ENCODE peak calls at places on chromosomes 2 and 18, in five cellular contexts. M is HepG2, W is K562, A is SK-N-SH, R is Panc1. X is an unnamed sample.

GRCh38 chr2:30421551-30422436 is 25.3 kb upstream of the LCLAT1 start:
- DNase-seq in M (no peak), W (no peak), A (peak), R (no peak), X (peak)

GRCh38 chr2:15048000-15048399 is 415.5 kb downstream of the LRATD1 start:
- DNase-seq in M (no peak), W (no peak), A (no peak), R (no peak), X (no peak)

GRCh38 chr2:59413751-59414570 is 1139.5 kb downstream of the BCL11A start:
- DNase-seq in M (no peak), W (no peak), A (no peak), R (no peak), X (no peak)

GRCh38 chr2:130381145-130381544 is 25.3 kb downstream of the PTPN18 start:
- DNase-seq in M (no peak), W (no peak), A (no peak), R (no peak), X (no peak)

GRCh38 chr18:50099725-50100414 is 95.1 kb downstream of the MYO5B start:
- DNase-seq in M (no peak), W (no peak), A (no peak), R (no peak), X (peak)

GRCh38 chr18:25019946-25020345 is 332.0 kb downstream of the ZNF521 start:
- DNase-seq in M (no peak), W (no peak), A (no peak), R (no peak), X (no peak)

GRCh38 chr18:32049393-32050161 is 31.0 kb downstream of the RNF125 start:
- DNase-seq in M (no peak), W (no peak), A (no peak), R (no peak), X (no peak)

GRCh38 chr18:24736686-24737085 is 276.2 kb downstream of the HRH4 start:
- DNase-seq in M (no peak), W (no peak), A (no peak), R (no peak), X (no peak)

GRCh38 chr2:232588680-232589585 is 38.4 kb downstream of the EIF4E2 start:
- DNase-seq in M (no peak), W (no peak), A (peak), R (no peak), X (no peak)

GRCh38 chr2:238339395-238339780 is 19.1 kb downstream of the TRAF3IP1 start:
- DNase-seq in M (no peak), W (no peak), A (no peak), R (no peak), X (no peak)

GRCh38 chr2:151518802-151519201 is 109.1 kb downstream of the RIF1 start:
- DNase-seq in M (no peak), W (no peak), A (no peak), R (no peak), X (no peak)

GRCh38 chr2:14427982-14428567 is 204.4 kb upstream of the LRATD1 start:
- DNase-seq in M (no peak), W (no peak), A (no peak), R (no peak), X (no peak)

GRCh38 chr2:166765141-166765540 is 123.1 kb upstream of the XIRP2 start:
- DNase-seq in M (no peak), W (no peak), A (no peak), R (no peak), X (no peak)

GRCh38 chr2:12203528-12203927 is 457.1 kb downstream of the LPIN1 start:
- DNase-seq in M (no peak), W (no peak), A (no peak), R (no peak), X (no peak)

GRCh38 chr2:68837164-68837860 is 33.9 kb downstream of the BMP10 start:
- DNase-seq in M (peak), W (peak), A (no peak), R (peak), X (peak)

GRCh38 chr18:59904051-59904601 is 4.3 kb downstream of the PMAIP1 start:
- DNase-seq in M (no peak), W (no peak), A (no peak), R (no peak), X (no peak)

GRCh38 chr2:187174582-187174981 is 273.5 kb downstream of the CALCRL start:
- DNase-seq in M (peak), W (peak), A (peak), R (no peak), X (no peak)

GRCh38 chr2:232463701-232464533 is 8.0 kb downstream of the ALPI start:
- DNase-seq in M (no peak), W (no peak), A (peak), R (no peak), X (no peak)

GRCh38 chr2:63975437-63976124 is 43.6 kb downstream of the VPS54 start:
- DNase-seq in M (no peak), W (peak), A (no peak), R (no peak), X (no peak)

GRCh38 chr18:50642439-50642838 is 82.6 kb downstream of the MAPK4 start:
- DNase-seq in M (no peak), W (no peak), A (no peak), R (no peak), X (no peak)

GRCh38 chr18:10353791-10354190 is 100.6 kb upstream of the APCDD1 start:
- DNase-seq in M (no peak), W (no peak), A (no peak), R (no peak), X (no peak)

GRCh38 chr2:39593439-39594393 is 72.0 kb upstream of the TMEM178A start:
- DNase-seq in M (peak), W (peak), A (no peak), R (peak), X (no peak)

GRCh38 chr2:68789603-68790002 is 55.0 kb downstream of the ARHGAP25 start:
- DNase-seq in M (no peak), W (no peak), A (no peak), R (no peak), X (peak)

GRCh38 chr2:64979744-64980143 is 9.5 kb upstream of the SLC1A4 start:
- DNase-seq in M (no peak), W (no peak), A (no peak), R (no peak), X (no peak)

GRCh38 chr2:96287273-96287856 is 18.0 kb downstream of the SNRNP200 start:
- DNase-seq in M (no peak), W (no peak), A (no peak), R (no peak), X (no peak)
- TF ChIP-seq SIN3A in M (no peak), W (no peak), A (no peak), R (no peak), X (no peak)

GRCh38 chr18:8537400-8537799 is 71.8 kb upstream of the RAB12 start:
- DNase-seq in M (no peak), W (no peak), A (no peak), R (no peak), X (no peak)
- TF ChIP-seq SIN3A in M (no peak), W (no peak), A (no peak), R (no peak), X (no peak)

GRCh38 chr2:51781691-51782090 is 749.8 kb upstream of the NRXN1 start:
- DNase-seq in M (no peak), W (no peak), A (no peak), R (no peak), X (no peak)

GRCh38 chr2:51780353-51780752 is 748.4 kb upstream of the NRXN1 start:
- DNase-seq in M (no peak), W (no peak), A (no peak), R (no peak), X (no peak)

GRCh38 chr2:51782874-51783765 is 751.2 kb upstream of the NRXN1 start:
- DNase-seq in M (no peak), W (no peak), A (no peak), R (no peak), X (no peak)
- TF ChIP-seq SIN3A in M (no peak), W (no peak), A (no peak), R (no peak), X (no peak)

GRCh38 chr2:237210763-237211162 is 125.1 kb downstream of the COPS8 start:
- DNase-seq in M (no peak), W (no peak), A (no peak), R (no peak), X (no peak)
- TF ChIP-seq SIN3A in M (no peak), W (no peak), A (no peak), R (no peak), X (no peak)

DNA sequence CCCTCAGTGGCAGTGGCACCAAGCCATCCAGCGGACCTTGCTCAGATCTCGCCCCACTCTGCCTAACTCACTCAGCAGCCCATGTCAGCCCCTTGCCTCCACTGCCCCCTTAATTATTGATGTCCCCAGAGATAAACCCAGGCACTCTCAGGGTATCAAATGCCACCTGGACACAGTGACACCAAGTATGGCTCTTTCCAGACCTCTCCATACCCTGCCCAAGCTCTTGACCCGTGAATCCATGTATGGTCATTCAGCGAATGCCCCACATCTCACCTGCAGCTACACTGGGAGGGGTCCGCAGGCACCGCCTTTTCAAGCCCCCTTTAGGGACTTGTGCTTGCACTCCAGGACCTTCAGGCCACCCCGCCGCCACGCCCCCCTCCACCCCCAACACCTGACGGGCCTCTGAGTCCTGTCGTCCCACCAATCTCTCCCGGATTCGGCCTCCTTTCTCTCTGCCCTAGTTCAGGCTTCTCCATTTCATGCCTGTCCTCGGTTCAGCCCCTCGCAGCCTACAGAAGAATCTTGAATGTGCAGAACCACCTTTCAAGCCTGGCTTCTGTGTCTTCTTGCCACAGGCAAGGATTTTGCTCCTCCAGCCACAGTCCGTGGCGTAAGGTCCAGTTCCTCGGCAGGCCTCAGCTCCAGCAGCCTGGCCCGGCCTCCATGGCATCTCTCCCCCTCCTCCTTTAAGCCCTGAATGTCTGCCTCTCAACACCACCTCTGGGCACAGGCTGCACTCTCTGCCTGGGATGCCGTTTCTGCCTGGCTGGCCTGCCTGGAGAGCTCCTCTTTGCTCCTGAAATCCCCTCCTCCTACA is 54.1 kb upstream of the ODC1 start:
- DNase-seq in M (no peak), W (no peak), A (no peak), R (no peak), X (no peak)
- TF ChIP-seq SIN3A in M (no peak), W (no peak), A (no peak), R (no peak), X (no peak)